ENCODE peak calls at places on chromosomes 5 and 9, in ten cellular contexts. P is fibroblast of mammary gland; J is activated T-helper 1 cell treated with anti-CD3 and anti-CD28 coated beads, Interleukin-12 subunit alpha, Interleukin-12 subunit beta, Interleukin-2, Interleukin-4 antibody, amounts not matched to agents 30 ng/mL and 10 ng/mL and 1 ng/mL, durations not matched to agents 14 hours and 24 hours and 36 hours; H is HS-5; Y is DMS53; O is heart right ventricle; M is AG08396; X is progenitor cell of endocrine pancreas; K is activated CD4-positive, CD25-positive, alpha-beta regulatory T cell treated with anti-CD3 and anti-CD28 coated beads, Interleukin-2, amount 50 U/mL, for 72 hours; D is GM20000. G is an unnamed sample.
A peak's percentile ranks its signal among the peaks of the same experiment; 100 is the strongest.

GRCh38 chr9:128102861-128103588 is 24.5 kb downstream of the PTGES2 start:
- DNase-seq in Y (peak; percentile 95), H (no peak), J (no peak), X (no peak), K (no peak), D (no peak), M (no peak), O (no peak), P (no peak), G (peak; percentile 48)

GRCh38 chr9:123893831-123894460 is 36.0 kb downstream of the DENND1A start:
- DNase-seq in K (no peak), Y (peak; percentile 12), D (no peak), J (no peak), O (no peak), M (no peak), X (no peak), P (peak; percentile 79), H (peak; percentile 13), G (no peak)

GRCh38 chr5:74833537-74834266 is 32.5 kb downstream of the FAM169A start:
- DNase-seq in M (no peak), J (no peak), Y (peak; percentile 77), X (no peak), O (no peak), D (no peak), K (no peak), H (no peak), P (no peak), G (no peak)

GRCh38 chr9:93205045-93205768 is 21.3 kb downstream of the WNK2 start:
- DNase-seq in K (no peak), X (no peak), Y (no peak), M (no peak), O (peak; percentile 85), D (no peak), H (no peak), P (no peak), J (no peak), G (peak; percentile 67)

GRCh38 chr9:125854553-125855275 is 107.5 kb downstream of the PBX3 start:
- DNase-seq in J (no peak), X (no peak), M (no peak), Y (peak; percentile 15), O (no peak), K (no peak), D (no peak), H (no peak), P (no peak), G (no peak)

GRCh38 chr9:126832440-126832839 is 27.6 kb downstream of the ZBTB43 start:
- DNase-seq in K (no peak), D (no peak), P (no peak), M (no peak), Y (no peak), X (no peak), O (no peak), H (no peak), J (no peak), G (no peak)

GRCh38 chr5:172777381-172778222 is 6.6 kb upstream of the DUSP1 start:
- DNase-seq in O (peak; percentile 81), K (peak; percentile 67), H (no peak), P (peak; percentile 95), M (peak; percentile 71), J (peak; percentile 84), D (peak; percentile 85), X (no peak), Y (peak; percentile 95), G (no peak)

GRCh38 chr5:154642499-154643245 is 112.5 kb upstream of the LARP1 start:
- DNase-seq in Y (peak; percentile 71), J (no peak), P (peak; percentile 56), H (no peak), D (no peak), O (no peak), X (no peak), M (peak; percentile 46), K (no peak), G (peak; percentile 56)

GRCh38 chr9:24912767-24913166 is 367.1 kb upstream of the IZUMO3 start:
- DNase-seq in X (no peak), O (no peak), K (no peak), J (no peak), M (no peak), P (no peak), H (peak; percentile 9), Y (peak; percentile 40), D (no peak), G (no peak)

GRCh38 chr5:136001531-136001930 is 27.3 kb upstream of the TGFBI start:
- DNase-seq in O (no peak), H (no peak), X (no peak), Y (no peak), D (no peak), J (no peak), P (peak; percentile 93), K (no peak), M (peak; percentile 24), G (no peak)

GRCh38 chr5:68534131-68534940 is 318.8 kb downstream of the PIK3R1 start:
- DNase-seq in K (no peak), D (no peak), Y (peak; percentile 35), H (no peak), O (no peak), J (no peak), X (no peak), M (no peak), P (no peak), G (no peak)

GRCh38 chr5:9889511-9889910 is 259.4 kb upstream of the TAS2R1 start:
- DNase-seq in Y (no peak), K (no peak), O (no peak), P (no peak), X (no peak), J (no peak), M (no peak), H (no peak), D (no peak), G (no peak)

GRCh38 chr5:79692586-79692985 is 3.0 kb downstream of the CMYA5 start:
- DNase-seq in P (no peak), K (no peak), M (no peak), O (no peak), X (no peak), D (no peak), H (no peak), J (no peak), Y (peak; percentile 89), G (no peak)

GRCh38 chr5:60540855-60541805 is 158.8 kb downstream of the DEPDC1B start:
- DNase-seq in Y (no peak), P (peak; percentile 72), D (peak; percentile 83), K (no peak), O (peak; percentile 37), J (no peak), X (no peak), H (peak; percentile 33), M (peak; percentile 22), G (no peak)

GRCh38 chr5:170132642-170133448 is 27.1 kb downstream of the FOXI1 start:
- DNase-seq in D (no peak), O (no peak), Y (no peak), H (peak; percentile 82), X (no peak), J (no peak), K (no peak), P (peak; percentile 80), M (peak; percentile 37), G (no peak)

GRCh38 chr9:14043491-14043890 is 270.4 kb downstream of the NFIB start:
- DNase-seq in M (no peak), Y (no peak), K (no peak), P (peak; percentile 61), D (no peak), H (no peak), O (no peak), J (no peak), X (no peak), G (no peak)

GRCh38 chr9:93119703-93119952 is 14.4 kb downstream of the NINJ1 start:
- DNase-seq in H (no peak), X (no peak), K (no peak), J (no peak), D (no peak), P (no peak), M (no peak), O (no peak), Y (no peak), G (no peak)

GRCh38 chr5:89308606-89309040 is 425.6 kb upstream of the MEF2C start:
- DNase-seq in M (no peak), O (no peak), Y (no peak), K (no peak), D (peak; percentile 41), X (no peak), P (no peak), J (no peak), H (no peak), G (no peak)

GRCh38 chr9:122213589-122214413 is 15.0 kb downstream of the LHX6 start:
- DNase-seq in O (no peak), M (no peak), D (peak; percentile 88), P (no peak), K (peak; percentile 53), J (peak; percentile 59), X (peak; percentile 73), Y (peak; percentile 96), H (peak; percentile 18), G (peak; percentile 89)

GRCh38 chr5:78569441-78569840 is 79.1 kb downstream of the LHFPL2 start:
- DNase-seq in H (no peak), X (no peak), J (no peak), M (no peak), D (no peak), K (no peak), P (peak; percentile 87), O (no peak), Y (peak; percentile 50), G (peak; percentile 49)

GRCh38 chr5:36206913-36207312 is 34.8 kb downstream of the NADK2 start:
- DNase-seq in M (no peak), K (no peak), X (no peak), J (no peak), P (peak; percentile 5), O (no peak), Y (no peak), H (no peak), D (no peak), G (no peak)

GRCh38 chr5:91272858-91273257 is 110.3 kb downstream of the ARRDC3 start:
- DNase-seq in D (peak; percentile 70), J (no peak), K (no peak), Y (peak; percentile 39), H (no peak), M (peak; percentile 60), P (no peak), O (no peak), X (no peak), G (no peak)

GRCh38 chr5:169195601-169196000 is 105.3 kb downstream of the SLIT3 start:
- DNase-seq in Y (no peak), K (no peak), D (no peak), P (peak; percentile 51), H (no peak), O (no peak), M (no peak), X (no peak), J (no peak), G (no peak)

GRCh38 chr5:172443441-172444109 is 10.8 kb downstream of the SH3PXD2B start:
- DNase-seq in Y (peak; percentile 62), M (peak; percentile 78), P (peak; percentile 100), H (peak; percentile 87), D (no peak), X (no peak), K (no peak), O (peak; percentile 87), J (no peak), G (peak; percentile 91)

GRCh38 chr5:73940026-73940425 is 314.0 kb downstream of the ARHGEF28 start:
- DNase-seq in K (no peak), M (no peak), P (no peak), Y (peak; percentile 40), O (no peak), J (no peak), X (no peak), H (no peak), D (no peak), G (no peak)

GRCh38 chr5:131570757-131571156 is 64.3 kb downstream of the RAPGEF6 start:
- DNase-seq in H (no peak), O (no peak), J (no peak), X (no peak), K (no peak), P (no peak), D (no peak), Y (no peak), M (no peak), G (no peak)

GRCh38 chr9:70421272-70422180 is 7.1 kb upstream of the KLF9 start:
- DNase-seq in O (peak; percentile 42), Y (peak; percentile 29), M (no peak), K (no peak), P (peak; percentile 78), J (no peak), X (no peak), D (peak; percentile 24), H (no peak), G (peak; percentile 9)

GRCh38 chr9:136750526-136750925 is 2.2 kb upstream of the LCN6 start:
- DNase-seq in P (no peak), M (peak; percentile 74), Y (no peak), X (no peak), K (no peak), D (no peak), J (no peak), O (no peak), H (no peak), G (no peak)